ENCODE peak calls at places on chromosomes 7 and 10, in four cellular contexts. Z, N, D and K are unnamed samples.

GRCh38 chr7:130942211-130942964 is 208.4 kb upstream of the KLF14 start:
- DNase-seq in D (no peak), Z (no peak), N (no peak), K (no peak)

GRCh38 chr7:55502988-55503514 is 69.3 kb downstream of the VOPP1 start:
- DNase-seq in N (no peak), D (no peak), Z (no peak), K (no peak)

GRCh38 chr10:7092603-7093002 is 318.2 kb downstream of the SFMBT2 start:
- DNase-seq in D (no peak), N (no peak), Z (no peak), K (no peak)

GRCh38 chr7:130947792-130948580 is 214.0 kb upstream of the KLF14 start:
- DNase-seq in Z (no peak), D (no peak), N (no peak), K (no peak)

GRCh38 chr10:103870503-103870902 is 15.1 kb upstream of the SH3PXD2A start:
- DNase-seq in N (no peak), Z (no peak), D (no peak), K (no peak)

GRCh38 chr10:28431139-28431538 is 101.8 kb upstream of the WAC start:
- DNase-seq in D (no peak), N (no peak), Z (no peak), K (no peak)

GRCh38 chr10:1662361-1663025 is 74.8 kb downstream of the ADARB2 start:
- DNase-seq in Z (no peak), N (no peak), D (no peak), K (no peak)

GRCh38 chr7:155454183-155455112 is 3.5 kb upstream of the EN2 start:
- DNase-seq in N (no peak), D (no peak), Z (peak), K (no peak)

GRCh38 chr7:157667731-157668130 is 330.9 kb downstream of the DNAJB6 start:
- DNase-seq in D (no peak), Z (peak), N (no peak), K (no peak)